ENCODE peak calls at places on chromosomes 6 and 20, in eight cellular contexts. O is colonic mucosa; D is keratinocyte; F is suprapubic skin; W is effector memory CD4-positive, alpha-beta T cell; G is lower lobe of right lung; E is A549; L is upper lobe of right lung. R is an unnamed sample.

GRCh38 chr6:128337619-128338018 is 182.8 kb downstream of the PTPRK start:
- DNase-seq in O (no peak), D (no peak), F (no peak), W (no peak), G (no peak), E (no peak), L (no peak), R (no peak)

GRCh38 chr6:108168501-108168979 is 2.7 kb downstream of the NR2E1 start:
- DNase-seq in O (no peak), D (no peak), F (no peak), W (no peak), G (peak; percentile 65), E (no peak), L (peak; percentile 71), R (no peak)

GRCh38 chr6:134741193-134741521 is 208.7 kb downstream of the ALDH8A1 start:
- DNase-seq in O (no peak), D (no peak), F (no peak), W (no peak), G (no peak), E (no peak), L (no peak), R (no peak)

GRCh38 chr6:134389129-134389528 is 71.2 kb upstream of the SGK1 start:
- DNase-seq in O (no peak), D (no peak), F (no peak), W (no peak), G (no peak), E (no peak), L (no peak), R (no peak)

GRCh38 chr20:10653593-10654288 is 20.1 kb downstream of the JAG1 start:
- DNase-seq in O (no peak), D (no peak), F (no peak), W (no peak), G (no peak), E (no peak), L (no peak), R (no peak)

GRCh38 chr6:41063884-41064285 is 8.3 kb downstream of the OARD1 start:
- DNase-seq in O (no peak), D (no peak), F (no peak), W (no peak), G (no peak), E (no peak), L (no peak), R (no peak)

GRCh38 chr6:14466278-14466677 is 348.7 kb downstream of the CD83 start:
- DNase-seq in O (no peak), D (no peak), F (no peak), W (no peak), G (no peak), E (no peak), L (no peak), R (no peak)

GRCh38 chr6:126034671-126035070 is 48.3 kb downstream of the TRMT11 start:
- DNase-seq in O (no peak), D (no peak), F (no peak), W (no peak), G (no peak), E (no peak), L (no peak), R (no peak)

GRCh38 chr6:142570221-142570671 is 268.4 kb downstream of the ADGRG6 start:
- DNase-seq in O (no peak), D (peak; percentile 38), F (no peak), W (no peak), G (no peak), E (no peak), L (no peak), R (no peak)

GRCh38 chr6:32796848-32797776 is 19.7 kb downstream of the HLA-DOB start:
- DNase-seq in O (peak; percentile 81), D (peak; percentile 45), F (peak; percentile 86), W (peak; percentile 66), G (peak; percentile 81), E (peak; percentile 34), L (peak; percentile 83), R (peak; percentile 81)

GRCh38 chr6:123810214-123810613 is 6.5 kb downstream of the NKAIN2 start:
- DNase-seq in O (no peak), D (no peak), F (no peak), W (no peak), G (no peak), E (no peak), L (no peak), R (no peak)

GRCh38 chr20:50399917-50400704 is 110.1 kb upstream of the PTPN1 start:
- DNase-seq in O (no peak), D (no peak), F (no peak), W (no peak), G (peak; percentile 61), E (no peak), L (no peak), R (no peak)

GRCh38 chr6:68194846-68195478 is 440.1 kb upstream of the ADGRB3 start:
- DNase-seq in O (no peak), D (no peak), F (no peak), W (no peak), G (no peak), E (no peak), L (no peak), R (no peak)

GRCh38 chr20:37590938-37591490 is 63.3 kb upstream of the BLCAP start:
- DNase-seq in O (no peak), D (no peak), F (no peak), W (no peak), G (no peak), E (no peak), L (no peak), R (peak; percentile 52)

GRCh38 chr20:48444249-48444648 is 383.6 kb downstream of the PREX1 start:
- DNase-seq in O (no peak), D (no peak), F (no peak), W (no peak), G (no peak), E (no peak), L (no peak), R (no peak)

GRCh38 chr6:13762648-13763441 is 51.2 kb upstream of the RANBP9 start:
- DNase-seq in O (peak; percentile 31), D (peak; percentile 36), F (peak; percentile 87), W (no peak), G (no peak), E (no peak), L (no peak), R (no peak)

GRCh38 chr6:91539451-91539850 is 952.6 kb upstream of the MAP3K7 start:
- DNase-seq in O (no peak), D (no peak), F (no peak), W (no peak), G (no peak), E (no peak), L (no peak), R (no peak)

GRCh38 chr6:145206247-145206907 is 528.9 kb downstream of the EPM2A start:
- DNase-seq in O (no peak), D (no peak), F (no peak), W (no peak), G (no peak), E (no peak), L (no peak), R (no peak)

DNA sequence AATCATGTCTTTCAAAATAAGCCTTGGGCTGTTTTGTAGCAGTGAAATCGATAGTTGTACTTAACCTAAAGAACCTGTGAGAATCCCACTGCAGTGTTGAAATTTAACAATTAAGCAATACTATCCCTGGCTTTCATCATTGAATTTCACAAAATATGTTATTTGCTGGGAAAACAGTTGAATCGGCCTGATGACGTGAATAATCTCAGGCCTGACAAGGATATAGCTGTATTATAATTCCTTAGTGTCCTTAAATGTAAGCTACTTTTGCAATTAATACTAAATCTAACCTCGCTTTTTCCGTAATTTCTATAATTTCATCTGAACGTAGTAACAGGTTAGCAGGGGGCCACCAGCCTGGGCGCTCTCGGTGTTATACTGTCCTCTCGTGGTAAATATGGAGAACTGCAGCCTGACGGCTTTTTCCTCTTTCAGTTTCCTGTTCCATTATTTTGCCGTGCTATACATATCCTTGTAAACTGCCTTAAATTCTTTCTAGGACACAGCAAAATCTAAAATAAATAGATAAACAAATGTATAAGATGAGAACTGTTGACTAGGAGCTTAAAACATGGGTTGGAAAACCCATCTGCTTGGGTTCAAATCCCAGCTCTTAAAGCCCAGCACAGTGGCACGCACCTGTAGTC is 24.0 kb downstream of the MTFR2 start:
- DNase-seq in O (peak; percentile 56), D (no peak), F (no peak), W (peak; percentile 14), G (peak; percentile 70), E (peak; percentile 45), L (no peak), R (no peak)
- H3K27ac ChIP-seq in O (peak overlapping the region; percentile 21), D (no peak overlapping the region), F (no peak overlapping the region), W (no peak overlapping the region), G (no peak overlapping the region), E (peak overlapping the region; percentile 87), L (no peak overlapping the region), R (no peak overlapping the region)

GRCh38 chr6:30283761-30284160 is 43.0 kb upstream of the TRIM39 start:
- DNase-seq in O (no peak), D (no peak), F (no peak), W (no peak), G (no peak), E (no peak), L (no peak), R (no peak)

GRCh38 chr6:30282522-30282921 is 44.2 kb upstream of the TRIM39 start:
- DNase-seq in O (no peak), D (no peak), F (no peak), W (no peak), G (no peak), E (no peak), L (no peak), R (no peak)

DNA sequence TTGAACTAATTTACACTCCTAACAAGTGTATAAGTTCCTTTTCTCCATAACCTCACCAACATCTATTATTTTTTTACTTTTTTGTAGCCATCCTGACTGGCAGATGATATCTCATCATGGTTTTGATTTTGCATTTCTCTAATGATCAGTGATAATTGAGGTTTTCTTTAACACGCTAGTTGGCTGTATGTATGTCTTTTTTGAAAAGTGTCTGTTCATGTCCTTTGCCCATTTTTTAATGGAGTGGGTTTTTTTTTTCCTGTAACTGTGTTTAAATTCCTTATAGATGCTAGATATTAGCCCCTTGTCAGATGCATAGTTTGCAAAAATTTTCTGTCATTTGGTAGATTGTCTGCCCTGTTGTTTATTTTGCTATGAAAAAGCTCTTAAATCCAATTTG is 39.6 kb upstream of the TRIM39 start:
- DNase-seq in O (no peak), D (no peak), F (no peak), W (no peak), G (no peak), E (no peak), L (no peak), R (no peak)
- H3K9me3 ChIP-seq in O (peaks cover 11% of the 10 kb centered on the region), D (peaks cover 22% of the 10 kb centered on the region), F (peaks cover 26% of the 10 kb centered on the region), W (peaks cover 36% of the 10 kb centered on the region), G (peaks cover 47% of the 10 kb centered on the region), E (peaks cover 67% of the 10 kb centered on the region), L (peaks cover 22% of the 10 kb centered on the region), R (peaks cover 23% of the 10 kb centered on the region)

DNA sequence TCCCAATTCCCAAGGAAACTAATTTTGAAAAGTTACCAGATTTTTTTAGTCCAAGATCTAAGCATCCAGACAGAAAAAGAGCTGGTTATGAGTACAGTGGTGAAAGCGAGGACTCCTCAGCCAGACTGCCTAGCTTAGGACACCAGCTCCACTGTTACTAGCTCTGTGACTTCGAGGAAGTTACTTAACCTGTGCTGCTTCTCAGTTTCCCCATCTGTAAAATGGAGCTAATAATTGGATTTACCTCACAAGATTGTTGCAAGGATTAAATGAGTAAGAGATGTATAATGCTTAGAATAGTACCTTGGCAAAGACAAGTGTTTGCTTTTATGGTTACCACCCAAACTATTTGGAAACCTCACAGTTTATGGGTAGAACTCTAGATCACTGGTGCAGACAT is 1.1 kb downstream of the NT5DC1 start:
- DNase-seq in O (no peak), D (no peak), F (no peak), W (no peak), G (no peak), E (no peak), L (no peak), R (no peak)
- H3K27ac ChIP-seq in O (no peak overlapping the region), D (no peak overlapping the region), F (no peak overlapping the region), W (no peak overlapping the region), G (peak overlapping the region; percentile 98), E (peak overlapping the region; percentile 99), L (peak overlapping the region; percentile 97), R (no peak overlapping the region)

GRCh38 chr6:106600329-106600728 is 29.0 kb downstream of the RTN4IP1 start:
- DNase-seq in O (no peak), D (no peak), F (no peak), W (no peak), G (no peak), E (no peak), L (no peak), R (no peak)
- H3K9me3 ChIP-seq in O (no peaks in the 10 kb centered on the region), D (no peaks in the 10 kb centered on the region), F (no peaks in the 10 kb centered on the region), W (no peaks in the 10 kb centered on the region), G (no peaks in the 10 kb centered on the region), E (peaks cover 2% of the 10 kb centered on the region), L (no peaks in the 10 kb centered on the region), R (no peaks in the 10 kb centered on the region)

R was measured in aorta.